ENCODE peak calls at places on chromosomes 5 and 9, in seven cellular contexts. One of them, this sample, is unnamed.

GRCh38 chr9:36882117-36882465 is 152.0 kb downstream of the PAX5 start:
- DNase-seq in sigmoid colon: no peak
- DNase-seq in body of pancreas: no peak
- DNase-seq in OCI-LY7: no peak
- DNase-seq in endothelial cell: no peak
- DNase-seq in IMR-90: no peak
- DNase-seq in GM10248: no peak
- DNase-seq in this sample: no peak

GRCh38 chr5:143218563-143219170 is 184.8 kb downstream of the NR3C1 start:
- DNase-seq in sigmoid colon: no peak
- DNase-seq in body of pancreas: no peak
- DNase-seq in OCI-LY7: no peak
- DNase-seq in endothelial cell: no peak
- DNase-seq in IMR-90: no peak
- DNase-seq in GM10248: no peak
- DNase-seq in this sample: no peak

GRCh38 chr9:109912082-109912581 is 132.1 kb downstream of the PALM2AKAP2 start:
- DNase-seq in sigmoid colon: no peak
- DNase-seq in body of pancreas: no peak
- DNase-seq in OCI-LY7: no peak
- DNase-seq in endothelial cell: no peak
- DNase-seq in IMR-90: peak; percentile 93
- DNase-seq in GM10248: no peak
- DNase-seq in this sample: no peak

GRCh38 chr5:81787843-81788242 is 36.9 kb upstream of the SSBP2 start:
- DNase-seq in sigmoid colon: peak; percentile 89
- DNase-seq in body of pancreas: peak; percentile 89
- DNase-seq in OCI-LY7: peak; percentile 80
- DNase-seq in endothelial cell: no peak
- DNase-seq in IMR-90: peak; percentile 80
- DNase-seq in GM10248: no peak
- DNase-seq in this sample: no peak

GRCh38 chr9:121556580-121556979 is 56.9 kb upstream of the GGTA1 start:
- DNase-seq in sigmoid colon: peak; percentile 75
- DNase-seq in body of pancreas: peak; percentile 64
- DNase-seq in OCI-LY7: no peak
- DNase-seq in endothelial cell: no peak
- DNase-seq in IMR-90: peak; percentile 98
- DNase-seq in GM10248: no peak
- DNase-seq in this sample: no peak

GRCh38 chr9:4435197-4435596 is 55.1 kb upstream of the SLC1A1 start:
- DNase-seq in sigmoid colon: no peak
- DNase-seq in body of pancreas: peak; percentile 5
- DNase-seq in OCI-LY7: no peak
- DNase-seq in endothelial cell: no peak
- DNase-seq in IMR-90: peak; percentile 23
- DNase-seq in GM10248: no peak
- DNase-seq in this sample: no peak

GRCh38 chr5:176803943-176804498 is 6.3 kb upstream of the UNC5A start:
- DNase-seq in sigmoid colon: no peak
- DNase-seq in body of pancreas: no peak
- DNase-seq in OCI-LY7: peak; percentile 15
- DNase-seq in endothelial cell: peak; percentile 61
- DNase-seq in IMR-90: peak; percentile 26
- DNase-seq in GM10248: no peak
- DNase-seq in this sample: peak; percentile 85

GRCh38 chr9:68969538-68969937 is 44.4 kb downstream of the PRKACG start:
- DNase-seq in sigmoid colon: no peak
- DNase-seq in body of pancreas: no peak
- DNase-seq in OCI-LY7: no peak
- DNase-seq in endothelial cell: no peak
- DNase-seq in IMR-90: no peak
- DNase-seq in GM10248: no peak
- DNase-seq in this sample: no peak

GRCh38 chr9:95229230-95229933 is 88.1 kb downstream of the FANCC start:
- DNase-seq in sigmoid colon: no peak
- DNase-seq in body of pancreas: no peak
- DNase-seq in OCI-LY7: no peak
- DNase-seq in endothelial cell: no peak
- DNase-seq in IMR-90: no peak
- DNase-seq in GM10248: no peak
- DNase-seq in this sample: no peak

GRCh38 chr9:111483419-111483861 is 743 bp downstream of the ECPAS start:
- DNase-seq in sigmoid colon: no peak
- DNase-seq in body of pancreas: no peak
- DNase-seq in OCI-LY7: peak; percentile 62
- DNase-seq in endothelial cell: no peak
- DNase-seq in IMR-90: no peak
- DNase-seq in GM10248: peak; percentile 72
- DNase-seq in this sample: no peak

GRCh38 chr5:30878751-30879150 is 314.7 kb upstream of the CDH6 start:
- DNase-seq in sigmoid colon: no peak
- DNase-seq in body of pancreas: no peak
- DNase-seq in OCI-LY7: no peak
- DNase-seq in endothelial cell: no peak
- DNase-seq in IMR-90: no peak
- DNase-seq in GM10248: no peak
- DNase-seq in this sample: no peak

GRCh38 chr5:176776916-176777315 is 33.4 kb upstream of the UNC5A start:
- DNase-seq in sigmoid colon: peak; percentile 14
- DNase-seq in body of pancreas: no peak
- DNase-seq in OCI-LY7: no peak
- DNase-seq in endothelial cell: no peak
- DNase-seq in IMR-90: no peak
- DNase-seq in GM10248: no peak
- DNase-seq in this sample: no peak

GRCh38 chr5:1400936-1401335 is 44.3 kb downstream of the SLC6A3 start:
- DNase-seq in sigmoid colon: no peak
- DNase-seq in body of pancreas: no peak
- DNase-seq in OCI-LY7: no peak
- DNase-seq in endothelial cell: no peak
- DNase-seq in IMR-90: no peak
- DNase-seq in GM10248: no peak
- DNase-seq in this sample: no peak

GRCh38 chr9:4837768-4838546 is 45.2 kb downstream of the RCL1 start:
- DNase-seq in sigmoid colon: no peak
- DNase-seq in body of pancreas: no peak
- DNase-seq in OCI-LY7: no peak
- DNase-seq in endothelial cell: no peak
- DNase-seq in IMR-90: peak; percentile 93
- DNase-seq in GM10248: no peak
- DNase-seq in this sample: no peak

GRCh38 chr5:74641778-74642542 is 1.4 kb upstream of the ENC1 start:
- DNase-seq in sigmoid colon: no peak
- DNase-seq in body of pancreas: peak; percentile 73
- DNase-seq in OCI-LY7: peak; percentile 57
- DNase-seq in endothelial cell: peak; percentile 38
- DNase-seq in IMR-90: peak; percentile 87
- DNase-seq in GM10248: peak; percentile 26
- DNase-seq in this sample: peak; percentile 37

GRCh38 chr5:7686794-7687193 is 164.1 kb downstream of the CFAP90 start:
- DNase-seq in sigmoid colon: no peak
- DNase-seq in body of pancreas: no peak
- DNase-seq in OCI-LY7: no peak
- DNase-seq in endothelial cell: no peak
- DNase-seq in IMR-90: no peak
- DNase-seq in GM10248: no peak
- DNase-seq in this sample: no peak

GRCh38 chr5:169067641-169068316 is 233.2 kb downstream of the SLIT3 start:
- DNase-seq in sigmoid colon: no peak
- DNase-seq in body of pancreas: no peak
- DNase-seq in OCI-LY7: no peak
- DNase-seq in endothelial cell: no peak
- DNase-seq in IMR-90: no peak
- DNase-seq in GM10248: no peak
- DNase-seq in this sample: no peak

GRCh38 chr9:89523948-89524347 is 26.0 kb upstream of the SEMA4D start:
- DNase-seq in sigmoid colon: no peak
- DNase-seq in body of pancreas: no peak
- DNase-seq in OCI-LY7: no peak
- DNase-seq in endothelial cell: no peak
- DNase-seq in IMR-90: no peak
- DNase-seq in GM10248: no peak
- DNase-seq in this sample: no peak

GRCh38 chr5:159786901-159787691 is 129.2 kb upstream of the ADRA1B start:
- DNase-seq in sigmoid colon: peak; percentile 92
- DNase-seq in body of pancreas: peak; percentile 41
- DNase-seq in OCI-LY7: no peak
- DNase-seq in endothelial cell: no peak
- DNase-seq in IMR-90: peak; percentile 70
- DNase-seq in GM10248: no peak
- DNase-seq in this sample: no peak

GRCh38 chr5:6900828-6901227 is 187.6 kb downstream of the TENT4A start:
- DNase-seq in sigmoid colon: no peak
- DNase-seq in body of pancreas: peak; percentile 77
- DNase-seq in OCI-LY7: no peak
- DNase-seq in endothelial cell: no peak
- DNase-seq in IMR-90: no peak
- DNase-seq in GM10248: no peak
- DNase-seq in this sample: no peak

GRCh38 chr9:98135938-98136337 is 16.9 kb upstream of the TRIM14 start:
- DNase-seq in sigmoid colon: peak; percentile 26
- DNase-seq in body of pancreas: no peak
- DNase-seq in OCI-LY7: no peak
- DNase-seq in endothelial cell: no peak
- DNase-seq in IMR-90: no peak
- DNase-seq in GM10248: no peak
- DNase-seq in this sample: no peak

GRCh38 chr5:136729901-136730355 is 364.6 kb upstream of the TRPC7 start:
- DNase-seq in sigmoid colon: no peak
- DNase-seq in body of pancreas: no peak
- DNase-seq in OCI-LY7: no peak
- DNase-seq in endothelial cell: no peak
- DNase-seq in IMR-90: peak; percentile 72
- DNase-seq in GM10248: no peak
- DNase-seq in this sample: no peak

GRCh38 chr5:67299317-67299716 is 102.7 kb upstream of the CD180 start:
- DNase-seq in sigmoid colon: no peak
- DNase-seq in body of pancreas: no peak
- DNase-seq in OCI-LY7: no peak
- DNase-seq in endothelial cell: no peak
- DNase-seq in IMR-90: peak; percentile 13
- DNase-seq in GM10248: no peak
- DNase-seq in this sample: no peak

GRCh38 chr9:3528466-3528865 is 2.7 kb upstream of the RFX3 start:
- DNase-seq in sigmoid colon: no peak
- DNase-seq in body of pancreas: no peak
- DNase-seq in OCI-LY7: peak; percentile 30
- DNase-seq in endothelial cell: no peak
- DNase-seq in IMR-90: no peak
- DNase-seq in GM10248: no peak
- DNase-seq in this sample: no peak

GRCh38 chr5:62431735-62432617 is 19.4 kb downstream of the IPO11 start:
- DNase-seq in sigmoid colon: no peak
- DNase-seq in body of pancreas: peak; percentile 16
- DNase-seq in OCI-LY7: no peak
- DNase-seq in endothelial cell: no peak
- DNase-seq in IMR-90: no peak
- DNase-seq in GM10248: no peak
- DNase-seq in this sample: no peak

GRCh38 chr5:37771731-37772130 is 68.1 kb downstream of the GDNF start:
- DNase-seq in sigmoid colon: no peak
- DNase-seq in body of pancreas: no peak
- DNase-seq in OCI-LY7: no peak
- DNase-seq in endothelial cell: no peak
- DNase-seq in IMR-90: peak; percentile 98
- DNase-seq in GM10248: no peak
- DNase-seq in this sample: no peak

GRCh38 chr9:13291718-13292117 is 12.2 kb upstream of the MPDZ start:
- DNase-seq in sigmoid colon: no peak
- DNase-seq in body of pancreas: no peak
- DNase-seq in OCI-LY7: no peak
- DNase-seq in endothelial cell: no peak
- DNase-seq in IMR-90: no peak
- DNase-seq in GM10248: no peak
- DNase-seq in this sample: no peak
- TF ChIP-seq CTCF in sigmoid colon: no peak
- TF ChIP-seq CTCF in body of pancreas: no peak
- TF ChIP-seq CTCF in OCI-LY7: no peak
- TF ChIP-seq CTCF in endothelial cell: peak; percentile 61
- TF ChIP-seq CTCF in IMR-90: no peak
- TF ChIP-seq CTCF in GM10248: no peak
- TF ChIP-seq CTCF in this sample: no peak

GRCh38 chr5:114387433-114387832 is 25.6 kb downstream of the KCNN2 start:
- DNase-seq in sigmoid colon: no peak
- DNase-seq in body of pancreas: no peak
- DNase-seq in OCI-LY7: no peak
- DNase-seq in endothelial cell: no peak
- DNase-seq in IMR-90: no peak
- DNase-seq in GM10248: no peak
- DNase-seq in this sample: no peak
- TF ChIP-seq CTCF in sigmoid colon: no peak
- TF ChIP-seq CTCF in body of pancreas: no peak
- TF ChIP-seq CTCF in OCI-LY7: no peak
- TF ChIP-seq CTCF in endothelial cell: no peak
- TF ChIP-seq CTCF in IMR-90: no peak
- TF ChIP-seq CTCF in GM10248: no peak
- TF ChIP-seq CTCF in this sample: no peak

GRCh38 chr5:149237662-149238061 is 34.0 kb upstream of the AFAP1L1 start:
- DNase-seq in sigmoid colon: no peak
- DNase-seq in body of pancreas: no peak
- DNase-seq in OCI-LY7: no peak
- DNase-seq in endothelial cell: no peak
- DNase-seq in IMR-90: no peak
- DNase-seq in GM10248: no peak
- DNase-seq in this sample: no peak
- TF ChIP-seq CTCF in sigmoid colon: no peak
- TF ChIP-seq CTCF in body of pancreas: no peak
- TF ChIP-seq CTCF in OCI-LY7: peak; percentile 26
- TF ChIP-seq CTCF in endothelial cell: no peak
- TF ChIP-seq CTCF in IMR-90: peak; percentile 32
- TF ChIP-seq CTCF in GM10248: no peak
- TF ChIP-seq CTCF in this sample: no peak

DNA sequence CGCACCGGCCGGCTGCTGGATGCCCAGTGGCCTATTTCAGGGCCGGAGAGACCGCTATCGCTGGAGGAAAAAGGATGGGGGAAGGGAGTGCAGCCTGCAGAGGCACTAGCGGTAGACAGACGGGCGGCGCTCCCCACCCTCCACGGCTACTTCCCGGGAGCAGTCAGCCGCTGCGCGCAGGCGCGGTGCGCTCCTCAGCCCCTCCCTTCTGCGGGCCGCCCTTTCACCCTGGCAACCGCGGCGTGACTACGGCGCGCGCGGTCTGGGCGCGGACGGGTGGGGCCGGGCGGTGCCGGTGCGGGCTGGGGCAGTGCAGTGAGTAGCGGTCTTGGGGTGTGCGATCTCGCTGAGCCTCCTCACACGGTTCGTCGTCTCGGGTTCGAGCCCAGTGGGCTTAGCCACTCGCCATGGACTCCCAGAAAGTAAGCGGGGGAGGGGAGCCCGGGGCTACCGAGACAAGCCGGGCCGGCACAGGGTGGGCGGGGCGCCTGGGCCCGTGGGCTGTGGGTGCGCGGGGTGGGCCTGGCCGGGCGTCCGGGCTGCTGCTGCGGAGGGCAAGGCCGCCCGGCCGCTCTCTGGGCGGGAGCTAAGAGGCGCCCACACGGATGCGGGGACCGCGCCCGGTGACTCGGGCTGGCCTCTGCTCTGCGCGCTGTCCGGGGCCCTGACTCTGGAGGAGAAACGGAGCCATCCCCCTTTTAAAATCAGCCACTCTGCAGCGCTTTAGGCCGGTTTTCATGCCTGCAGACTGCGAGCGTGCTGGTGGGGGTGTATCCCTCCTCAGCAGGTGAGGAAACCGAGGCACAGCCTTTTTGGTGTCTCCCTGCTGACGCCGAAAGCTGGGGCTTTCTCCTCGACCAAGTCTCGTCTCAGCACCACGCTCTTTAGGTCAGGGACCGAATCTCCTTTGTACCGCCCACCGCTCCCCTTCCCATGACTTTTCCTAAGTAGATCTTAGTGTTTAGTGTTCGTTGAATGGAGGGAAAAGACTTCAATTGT is at the start of gene FSD1L:
- DNase-seq in sigmoid colon: peak; percentile 97
- DNase-seq in body of pancreas: peak; percentile 94
- DNase-seq in OCI-LY7: peak; percentile 92
- DNase-seq in endothelial cell: peak; percentile 76
- DNase-seq in IMR-90: peak; percentile 90
- DNase-seq in GM10248: peak; percentile 93
- DNase-seq in this sample: peak; percentile 93
- TF ChIP-seq CTCF in sigmoid colon: no peak
- TF ChIP-seq CTCF in body of pancreas: no peak
- TF ChIP-seq CTCF in OCI-LY7: peak; percentile 66
- TF ChIP-seq CTCF in endothelial cell: no peak
- TF ChIP-seq CTCF in IMR-90: peak; percentile 25
- TF ChIP-seq CTCF in GM10248: peak; percentile 77
- TF ChIP-seq CTCF in this sample: no peak